ENCODE peak calls at places on chromosome 18, in five cellular contexts. B is SK-N-SH, W is neural progenitor cell, O is mammary epithelial cell, E is IMR-90. J is an unnamed sample. For H3K4me1, the result is how much of the 10 kb centered on the place peaks cover.

GRCh38 chr18:10353791-10354190 is 100.6 kb upstream of the APCDD1 start:
- DNase-seq in B (no peak), W (no peak), O (peak), E (peak), J (peak)

GRCh38 chr18:79912409-79912991 is 39.0 kb downstream of the SLC66A2 start:
- DNase-seq in B (no peak), W (no peak), O (no peak), E (no peak), J (no peak)

GRCh38 chr18:59575995-59576394 is 121.2 kb downstream of the CCBE1 start:
- DNase-seq in B (no peak), W (no peak), O (no peak), E (no peak), J (peak)

GRCh38 chr18:61998957-61999356 is 106.2 kb upstream of the RNF152 start:
- DNase-seq in B (peak), W (no peak), O (peak), E (peak), J (peak)

GRCh38 chr18:10977042-10977441 is 172.3 kb downstream of the PIEZO2 start:
- DNase-seq in B (no peak), W (no peak), O (no peak), E (no peak), J (no peak)

GRCh38 chr18:58544616-58545337 is 84.1 kb downstream of the ALPK2 start:
- DNase-seq in B (no peak), W (no peak), O (no peak), E (no peak), J (no peak)

GRCh38 chr18:46046126-46046525 is 25.9 kb downstream of the PSTPIP2 start:
- DNase-seq in B (no peak), W (no peak), O (no peak), E (no peak), J (no peak)

GRCh38 chr18:69584429-69584828 is 183.7 kb downstream of the DOK6 start:
- DNase-seq in B (peak), W (no peak), O (no peak), E (no peak), J (no peak)

GRCh38 chr18:57550510-57550909 is 36.0 kb downstream of the FECH start:
- DNase-seq in B (no peak), W (peak), O (no peak), E (no peak), J (no peak)

GRCh38 chr18:28793911-28794310 is 617.0 kb upstream of the CDH2 start:
- DNase-seq in B (peak), W (no peak), O (no peak), E (no peak), J (peak)

DNA sequence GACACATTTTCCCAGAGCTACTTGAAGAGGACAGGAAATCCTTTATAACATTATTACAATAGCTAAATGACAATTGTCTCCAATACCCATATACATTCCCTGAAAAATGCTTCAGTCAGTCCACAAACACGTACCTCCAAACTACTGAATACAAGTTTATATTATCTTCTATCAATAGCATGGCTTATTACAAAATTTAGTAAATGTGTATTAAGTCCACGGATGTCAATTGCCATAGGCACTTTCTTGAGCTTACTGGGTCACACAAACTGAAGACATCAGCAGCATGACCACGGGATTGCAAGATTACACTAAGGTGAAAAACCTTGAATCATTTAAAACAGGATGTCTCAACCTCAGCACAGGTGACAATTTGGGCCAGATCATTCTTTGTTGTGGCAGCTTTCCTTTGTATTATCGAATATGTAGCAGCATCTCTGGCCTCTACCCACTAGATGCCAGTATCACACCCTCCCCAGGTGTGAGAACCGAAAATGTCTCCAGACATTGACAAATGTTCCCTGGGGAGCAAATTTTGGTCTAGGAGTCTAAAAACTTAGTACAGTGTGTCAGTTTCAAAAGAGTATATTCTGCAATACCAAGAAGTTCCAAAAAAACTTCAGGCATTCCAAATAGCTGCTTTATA is 1.4 kb downstream of the MBD2 start:
- DNase-seq in B (no peak), W (peak), O (no peak), E (no peak), J (no peak)
- H3K4me1 ChIP-seq in B (under half), W (under half), O (under half), E (under half), J (under half)

GRCh38 chr18:34809697-34810096 is 99.6 kb downstream of the DTNA start:
- DNase-seq in B (peak), W (peak), O (peak), E (peak), J (peak)
- H3K9ac ChIP-seq in B (no peak), W (no peak), O (no peak), E (no peak), J (no peak)

GRCh38 chr18:366466-367053 is 98.7 kb upstream of the THOC1 start:
- DNase-seq in B (no peak), W (peak), O (no peak), E (no peak), J (no peak)
- H2AFZ ChIP-seq in B (no peak), W (peak), O (no peak), E (no peak), J (no peak)

DNA sequence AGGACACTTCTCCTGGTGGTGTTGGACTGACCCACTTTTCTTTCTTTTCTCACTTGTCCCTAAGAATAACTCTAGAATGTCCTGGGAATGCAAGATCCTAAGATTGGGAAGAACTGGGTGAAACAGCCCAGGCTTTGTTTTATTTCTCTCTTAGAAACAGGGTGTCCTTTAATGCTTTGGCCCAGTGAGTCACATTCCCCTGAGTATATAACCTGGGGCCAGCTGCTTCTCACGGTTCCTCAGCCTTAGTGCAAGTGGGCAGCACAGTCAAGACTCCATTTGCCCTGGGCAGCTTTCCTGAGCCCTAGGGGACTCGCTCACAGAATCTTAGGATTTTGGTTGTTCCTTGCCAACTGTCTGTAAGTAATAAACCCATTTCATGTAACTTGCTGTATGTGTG is 355.0 kb downstream of the DSC3 start:
- DNase-seq in B (no peak), W (no peak), O (no peak), E (no peak), J (no peak)
- H3K4me1 ChIP-seq in B (under half), W (under half), O (under half), E (under half), J (under half)